ENCODE peak calls at places on chromosome 11, in five cellular contexts. S is kidney epithelial cell, F is body of pancreas, B is sigmoid colon, M is choroid plexus epithelial cell. X is an unnamed sample.

GRCh38 chr11:107624983-107625779 is 34.2 kb downstream of the ELMOD1 start:
- DNase-seq in S (no peak), M (no peak), B (no peak), F (no peak), X (no peak)

GRCh38 chr11:42175203-42175602 is 715.8 kb upstream of the LRRC4C start:
- DNase-seq in S (no peak), M (peak), F (no peak), B (no peak), X (no peak)

GRCh38 chr11:28146123-28146751 is 38.0 kb downstream of the METTL15 start:
- DNase-seq in F (peak), S (peak), B (no peak), M (peak), X (peak)

GRCh38 chr11:10150800-10151199 is 143.2 kb downstream of the SBF2 start:
- DNase-seq in S (no peak), B (no peak), M (no peak), F (no peak), X (no peak)

GRCh38 chr11:17272823-17273222 is 3.7 kb upstream of the NUCB2 start:
- DNase-seq in F (no peak), M (no peak), S (no peak), B (no peak), X (no peak)

GRCh38 chr11:93498099-93499040 is 44.8 kb downstream of the SMCO4 start:
- DNase-seq in M (peak), F (no peak), S (peak), B (no peak), X (peak)

GRCh38 chr11:118889796-118890195 is 6.1 kb downstream of the CXCR5 start:
- DNase-seq in S (no peak), M (peak), F (peak), B (no peak), X (peak)

GRCh38 chr11:126416542-126417090 is 61.1 kb downstream of the ST3GAL4 start:
- DNase-seq in M (peak), B (peak), S (no peak), F (peak), X (no peak)

GRCh38 chr11:20022363-20023081 is 137.8 kb downstream of the DBX1 start:
- DNase-seq in F (peak), B (no peak), M (peak), S (no peak), X (peak)

GRCh38 chr11:65056999-65057398 is 1.4 kb downstream of the NAALADL1 start:
- DNase-seq in M (no peak), S (no peak), F (no peak), B (no peak), X (no peak)

GRCh38 chr11:64817476-64817875 is 7.1 kb upstream of the MEN1 start:
- DNase-seq in S (no peak), F (no peak), M (no peak), B (no peak), X (no peak)

GRCh38 chr11:35667257-35667656 is 4.7 kb downstream of the TRIM44 start:
- DNase-seq in M (no peak), F (no peak), B (no peak), S (no peak), X (no peak)

GRCh38 chr11:64784813-64785581 is 6.7 kb upstream of the SF1 start:
- DNase-seq in B (no peak), M (no peak), S (no peak), F (no peak), X (no peak)

GRCh38 chr11:123033895-123034294 is 28.0 kb downstream of the HSPA8 start:
- DNase-seq in S (no peak), B (no peak), M (no peak), F (no peak), X (no peak)

GRCh38 chr11:133946541-133947297 is 10.0 kb downstream of the IGSF9B start:
- DNase-seq in F (no peak), S (no peak), B (no peak), M (no peak), X (no peak)

GRCh38 chr11:40288212-40288803 is 1171.1 kb downstream of the LRRC4C start:
- DNase-seq in M (no peak), B (no peak), F (no peak), S (no peak), X (no peak)

GRCh38 chr11:28105869-28106268 is 2.1 kb downstream of the KIF18A start:
- DNase-seq in S (no peak), F (no peak), M (no peak), B (no peak), X (peak)

GRCh38 chr11:72764503-72764902 is 12.3 kb upstream of the ARAP1 start:
- DNase-seq in F (peak), S (no peak), B (no peak), M (no peak), X (no peak)

GRCh38 chr11:72768581-72768980 is 16.4 kb upstream of the ARAP1 start:
- DNase-seq in M (no peak), F (no peak), S (no peak), B (no peak), X (no peak)

GRCh38 chr11:72769680-72770079 is 17.5 kb upstream of the ARAP1 start:
- DNase-seq in F (no peak), B (no peak), M (peak), S (no peak), X (no peak)

GRCh38 chr11:72766152-72766902 is 14.1 kb upstream of the ARAP1 start:
- DNase-seq in S (no peak), F (no peak), B (no peak), M (no peak), X (no peak)

DNA sequence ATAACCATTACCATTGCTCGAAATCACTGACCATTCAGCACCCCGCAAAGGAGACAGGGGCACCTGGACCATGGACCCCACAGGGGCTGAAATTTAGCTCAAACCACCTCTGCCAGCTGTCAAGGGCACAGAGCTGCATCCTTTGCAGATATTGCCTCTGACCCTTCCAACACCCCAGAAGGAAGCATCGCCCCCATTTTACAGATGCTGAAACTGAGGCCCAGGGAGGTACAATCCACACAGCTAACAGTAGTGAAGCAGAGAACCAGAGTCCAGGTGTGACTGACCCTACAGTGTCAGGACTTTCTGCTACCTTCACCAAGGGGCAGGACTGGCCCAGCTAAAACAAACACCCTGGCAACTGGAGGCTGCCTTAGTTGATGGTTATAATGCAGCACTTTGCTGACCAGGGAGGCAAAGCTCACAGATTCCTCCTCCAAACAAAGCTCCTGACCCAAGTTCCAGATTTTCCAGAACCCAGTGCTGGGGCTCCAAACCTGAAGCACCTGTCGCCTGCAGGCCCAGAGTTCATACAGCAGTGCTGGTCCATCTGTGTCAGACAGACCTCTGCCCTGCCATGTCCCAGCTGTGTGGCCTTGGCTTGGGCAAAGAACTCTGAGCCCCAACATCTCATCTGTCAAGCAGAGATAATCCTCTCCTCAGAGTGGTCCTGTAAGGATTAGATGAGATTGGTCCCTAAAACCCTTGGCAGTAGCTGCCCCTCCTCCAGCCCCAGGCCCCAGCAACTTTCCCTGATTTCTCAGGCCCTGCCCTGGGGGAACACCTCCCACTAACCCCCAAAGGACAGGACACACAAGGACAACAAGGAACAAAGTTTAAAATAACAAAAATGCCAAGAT is 15.2 kb upstream of the ARAP1 start:
- DNase-seq in B (no peak), M (no peak), S (no peak), F (no peak), X (no peak)
- TF ChIP-seq CTCF in B (no peak), M (no peak), S (no peak), F (no peak), X (no peak)

DNA sequence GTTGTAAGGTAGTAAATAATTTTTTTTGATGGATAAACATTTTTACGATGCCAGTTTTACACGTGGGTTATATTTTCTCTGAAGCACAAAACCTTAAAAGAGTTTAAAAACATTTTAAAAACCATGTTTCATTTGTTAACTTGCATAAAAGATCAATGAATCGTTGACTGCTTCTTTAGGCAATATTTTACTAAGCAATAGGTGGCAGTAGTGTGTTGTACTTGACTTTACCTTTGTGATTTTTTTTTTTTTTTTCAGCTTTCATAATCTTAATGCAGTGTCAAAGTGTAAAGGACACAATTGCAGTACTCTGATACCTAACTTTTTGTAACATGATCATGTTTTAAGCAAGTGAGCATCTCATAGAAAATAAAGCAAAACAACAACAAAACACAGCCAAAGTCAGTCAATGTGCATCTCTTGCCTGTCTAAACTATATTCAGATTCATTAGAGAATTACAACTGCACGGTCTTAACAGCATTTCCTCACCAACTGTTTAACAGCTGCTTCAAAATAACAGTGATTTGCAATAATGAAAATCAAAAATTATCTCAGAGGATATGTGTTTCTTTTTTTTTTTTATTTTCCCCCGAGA is 27.7 kb downstream of the DNAJC24 start:
- DNase-seq in B (no peak), M (peak), F (no peak), S (no peak), X (peak)
- TF ChIP-seq CTCF in B (peak), M (peak), F (peak), S (peak), X (peak)

DNA sequence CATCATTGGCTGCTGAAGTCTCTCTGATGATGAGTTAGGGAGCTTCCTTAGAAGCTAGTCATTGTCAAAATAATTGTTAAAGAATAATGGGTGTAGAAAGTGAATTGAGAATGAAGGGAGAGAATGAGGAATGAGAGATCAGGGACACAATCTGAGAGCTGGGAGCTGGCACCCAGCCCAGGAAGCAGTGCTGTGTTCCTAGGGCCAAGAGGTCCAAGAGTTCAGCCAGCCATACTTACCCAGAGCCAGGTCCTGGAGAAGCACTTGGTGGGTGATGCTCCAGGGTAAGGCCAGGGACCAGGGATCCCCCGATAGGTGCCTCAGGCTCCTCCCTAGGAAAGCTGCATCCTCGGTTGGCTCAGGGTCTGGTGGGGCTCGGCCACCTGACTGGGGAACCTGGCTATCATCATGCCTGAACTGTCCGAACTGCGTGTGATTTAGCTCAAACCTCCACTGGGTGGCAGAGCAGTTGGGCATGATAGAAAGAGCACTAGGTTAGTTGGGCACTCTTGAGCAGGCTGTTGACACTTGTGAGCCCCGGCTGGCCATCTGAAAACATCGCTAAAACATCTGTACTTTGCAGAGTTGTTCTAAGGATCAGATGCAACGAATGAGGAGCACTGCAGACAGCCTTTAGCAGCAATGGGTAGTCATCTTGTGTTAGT is 123.9 kb upstream of the NCAM1 start:
- DNase-seq in S (no peak), F (peak), B (no peak), M (peak), X (peak)
- TF ChIP-seq CTCF in S (no peak), F (no peak), B (no peak), M (no peak), X (peak)

GRCh38 chr11:6475936-6476335 is 2.2 kb upstream of the TRIM3 start:
- DNase-seq in S (no peak), B (no peak), M (no peak), F (peak), X (no peak)
- TF ChIP-seq CTCF in S (no peak), B (no peak), M (peak), F (no peak), X (no peak)

DNA sequence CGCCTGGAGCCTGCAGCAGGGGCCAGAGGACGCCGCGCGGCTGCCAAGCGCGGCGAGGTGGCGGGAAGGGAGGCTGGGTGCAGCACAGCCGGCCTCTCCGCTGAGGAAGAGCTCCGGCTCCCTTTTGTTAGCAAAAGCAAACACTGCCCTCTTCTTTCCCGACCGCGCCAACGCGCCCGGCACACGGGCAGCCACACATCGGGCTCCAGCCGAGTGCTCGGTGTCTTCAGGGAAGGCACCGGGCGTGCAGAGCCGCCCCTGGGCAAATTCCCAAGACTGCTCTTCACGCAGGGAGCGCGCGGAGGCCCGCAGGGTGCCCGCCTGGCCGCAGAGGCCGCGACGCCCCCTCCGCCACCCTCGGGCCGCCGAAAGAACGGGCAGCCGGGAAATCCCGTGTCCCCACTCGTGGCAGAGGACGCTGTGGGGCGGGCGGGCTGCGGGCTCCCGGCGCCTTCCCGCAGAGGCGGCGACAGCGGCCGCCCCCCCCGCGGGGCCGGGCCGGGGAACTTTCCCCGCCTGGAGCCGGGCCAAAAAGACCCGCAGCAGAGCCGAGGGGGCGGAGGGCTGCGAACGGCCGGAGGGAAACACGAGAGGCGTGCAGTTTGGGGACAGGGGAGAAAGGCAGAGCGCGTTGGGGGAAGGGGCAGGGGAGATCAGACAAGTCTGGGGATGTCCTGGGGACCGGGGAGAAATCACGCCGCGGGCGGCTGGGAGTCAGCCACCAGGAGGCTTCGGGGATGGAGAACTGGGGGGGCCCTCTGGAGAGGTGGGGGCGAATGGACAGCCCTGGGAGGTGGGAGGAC is 931 bp downstream of the CADM1 start:
- DNase-seq in F (peak), S (no peak), B (peak), M (peak), X (no peak)
- TF ChIP-seq CTCF in F (peak), S (peak), B (peak), M (peak), X (no peak)

DNA sequence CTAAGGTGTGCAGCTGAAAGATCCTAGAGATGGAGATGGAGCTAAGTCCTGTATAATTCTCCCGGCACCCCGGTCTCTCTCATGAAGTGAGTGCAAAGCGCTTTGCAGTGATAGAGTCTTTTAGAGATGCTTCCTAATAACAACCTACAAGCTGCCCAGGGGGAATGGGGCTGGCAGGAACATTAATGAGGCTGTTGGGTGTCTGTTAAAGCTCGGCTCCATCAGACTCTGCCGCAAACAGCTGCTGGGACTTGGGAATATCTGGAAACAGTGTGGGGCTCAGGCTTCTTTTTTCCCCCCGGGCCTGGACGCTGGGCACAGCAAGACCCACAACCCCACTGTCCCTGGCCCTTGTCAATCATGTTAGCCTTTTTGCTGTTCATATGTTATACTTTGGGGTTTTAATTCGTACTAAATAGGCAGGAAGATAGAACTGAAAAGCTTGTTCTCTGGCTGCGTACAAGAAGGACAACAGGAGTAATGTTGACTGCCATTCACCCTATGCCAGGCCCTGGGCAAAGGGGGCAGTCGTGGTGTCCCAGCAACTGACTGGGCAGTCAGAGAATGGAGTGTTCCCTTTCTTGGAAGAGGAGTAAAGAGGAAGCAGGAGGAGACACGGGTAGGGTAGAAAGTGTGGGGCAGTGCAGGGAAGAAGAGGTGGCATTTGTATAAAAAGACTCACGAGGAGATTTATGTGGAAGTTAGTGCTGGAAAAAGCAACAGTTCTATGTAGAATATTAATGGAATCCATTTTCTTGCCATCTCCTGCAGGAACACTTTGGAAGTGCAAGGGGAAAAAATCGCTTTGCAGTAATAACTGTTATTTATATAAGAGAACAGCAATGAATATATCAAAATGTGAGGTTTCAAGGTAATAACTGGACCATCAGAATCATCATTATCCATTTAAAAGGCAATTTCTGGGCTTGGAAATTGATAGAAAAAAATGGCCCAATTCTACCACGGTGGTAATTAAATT is 232.8 kb downstream of the GRIK4 start:
- DNase-seq in M (no peak), F (no peak), B (no peak), S (no peak), X (no peak)
- TF ChIP-seq CTCF in M (no peak), F (no peak), B (no peak), S (no peak), X (no peak)

GRCh38 chr11:4095509-4096230 is 1.1 kb downstream of the RRM1 start:
- DNase-seq in B (no peak), F (no peak), M (peak), S (peak), X (peak)
- TF ChIP-seq CTCF in B (no peak), F (no peak), M (no peak), S (no peak), X (peak)

GRCh38 chr11:86641537-86642270 is 30.7 kb downstream of the ME3 start:
- DNase-seq in S (no peak), F (no peak), M (no peak), B (no peak), X (no peak)
- TF ChIP-seq CTCF in S (no peak), F (no peak), M (no peak), B (no peak), X (no peak)

GRCh38 chr11:45459501-45459900 is 173.4 kb upstream of the SYT13 start:
- DNase-seq in S (no peak), F (no peak), M (no peak), B (no peak), X (no peak)

GRCh38 chr11:45458269-45458668 is 172.1 kb upstream of the SYT13 start:
- DNase-seq in M (no peak), F (no peak), S (no peak), B (no peak), X (no peak)

GRCh38 chr11:45457649-45458048 is 171.5 kb upstream of the SYT13 start:
- DNase-seq in B (no peak), M (peak), S (no peak), F (peak), X (peak)

GRCh38 chr11:45455536-45455935 is 169.4 kb upstream of the SYT13 start:
- DNase-seq in B (no peak), S (no peak), M (peak), F (no peak), X (no peak)

DNA sequence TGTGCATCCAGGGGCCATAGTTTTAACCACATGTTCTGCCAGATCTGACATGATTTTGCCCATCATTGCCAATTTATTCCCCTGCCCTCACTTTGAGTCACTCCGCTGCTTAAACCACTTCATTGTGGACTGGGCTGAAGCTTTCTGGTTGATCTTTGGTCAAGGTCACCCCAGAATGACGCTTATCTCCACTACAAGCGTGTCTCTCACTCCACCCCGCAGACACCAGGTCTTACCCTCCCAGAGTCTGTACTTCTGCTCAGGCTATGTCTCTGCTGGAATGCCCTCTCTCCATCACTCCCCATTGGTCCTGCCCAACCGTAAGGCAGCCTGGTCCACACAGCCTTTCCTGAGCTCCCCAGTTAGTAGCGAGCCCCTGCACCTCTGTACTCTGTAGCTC is 170.5 kb upstream of the SYT13 start:
- DNase-seq in F (no peak), M (no peak), B (no peak), S (no peak), X (no peak)
- TF ChIP-seq CTCF in F (no peak), M (no peak), B (no peak), S (no peak), X (no peak)

GRCh38 chr11:129881570-129882170 is 13.7 kb downstream of the NFRKB start:
- DNase-seq in F (no peak), S (no peak), B (no peak), M (peak), X (peak)
- TF ChIP-seq CTCF in F (peak), S (peak), B (no peak), M (peak), X (peak)